ENCODE peak calls at places on chromosomes 1 and 21, in four cellular contexts. U is heart right ventricle, K is brain microvascular endothelial cell, S is tibial nerve. X is an unnamed sample. For H3K27me3, the result is how much of the 10 kb centered on the place peaks cover.

GRCh38 chr1:75723989-75724471 is 479 bp upstream of the ACADM start:
- DNase-seq in U (peak), S (peak), K (peak), X (peak)

GRCh38 chr1:16926491-16927195 is 4.9 kb downstream of the CROCC start:
- DNase-seq in S (no peak), K (no peak), U (no peak), X (no peak)

GRCh38 chr1:177848577-177848976 is 121.3 kb downstream of the SEC16B start:
- DNase-seq in U (no peak), S (no peak), K (no peak), X (no peak)

GRCh38 chr1:92587445-92587844 is 100.7 kb upstream of the GFI1 start:
- DNase-seq in K (no peak), S (no peak), U (no peak), X (no peak)

GRCh38 chr1:51564124-51564523 is 45.1 kb upstream of the EPS15 start:
- DNase-seq in U (no peak), S (no peak), K (peak), X (no peak)

GRCh38 chr1:118147542-118147941 is 37.5 kb downstream of the SPAG17 start:
- DNase-seq in U (no peak), S (no peak), K (peak), X (no peak)

GRCh38 chr1:160308451-160309182 is 23.7 kb upstream of the PEX19 start:
- DNase-seq in K (no peak), S (no peak), U (no peak), X (no peak)

GRCh38 chr21:29524055-29524454 is 225.3 kb downstream of the BACH1 start:
- DNase-seq in U (no peak), K (no peak), S (no peak), X (no peak)

GRCh38 chr1:22717038-22717758 is 6.6 kb downstream of the EPHB2 start:
- DNase-seq in S (no peak), K (no peak), U (no peak), X (no peak)

GRCh38 chr1:4113897-4114296 is 213.8 kb upstream of the C1orf174 start:
- DNase-seq in U (no peak), S (no peak), K (no peak), X (no peak)

GRCh38 chr1:174191255-174191906 is 32.1 kb downstream of the RABGAP1L start:
- DNase-seq in S (no peak), U (no peak), K (peak), X (no peak)

GRCh38 chr1:44408181-44409018 is 3.3 kb downstream of the RNF220 start:
- DNase-seq in K (no peak), U (no peak), S (no peak), X (no peak)

GRCh38 chr1:226722901-226723639 is 16.0 kb downstream of the ITPKB start:
- DNase-seq in K (no peak), U (no peak), S (no peak), X (no peak)

GRCh38 chr1:38246955-38247952 is 200.7 kb upstream of the POU3F1 start:
- DNase-seq in S (no peak), K (peak), U (no peak), X (no peak)

GRCh38 chr1:180166436-180166800 is 11.7 kb downstream of the QSOX1 start:
- DNase-seq in S (no peak), K (no peak), U (no peak), X (peak)

GRCh38 chr21:36966846-36967657 is 583 bp upstream of the HLCS start:
- DNase-seq in U (no peak), K (peak), S (no peak), X (no peak)

GRCh38 chr21:46323227-46323709 is 402 bp downstream of the C21orf58 start:
- DNase-seq in U (no peak), K (no peak), S (no peak), X (no peak)

GRCh38 chr1:148264374-148265276 is 112.5 kb upstream of the NBPF11 start:
- DNase-seq in K (peak), U (no peak), S (no peak), X (no peak)

GRCh38 chr1:1213919-1214599 is at the start of gene TNFRSF4:
- DNase-seq in U (peak), K (no peak), S (no peak), X (no peak)

GRCh38 chr1:19720174-19720573 is 55.5 kb downstream of the HTR6 start:
- DNase-seq in S (no peak), U (no peak), K (no peak), X (no peak)

GRCh38 chr1:174232761-174233160 is 73.4 kb downstream of the RABGAP1L start:
- DNase-seq in K (no peak), U (no peak), S (no peak), X (no peak)

GRCh38 chr1:88375977-88376376 is 308.1 kb upstream of the PKN2 start:
- DNase-seq in U (no peak), S (no peak), K (no peak), X (no peak)
- H3K27me3 ChIP-seq in U (under half), S (under half), K (under half), X (under half)

GRCh38 chr1:24020470-24020869 is 40.3 kb upstream of the SRSF10 start:
- DNase-seq in U (no peak), S (no peak), K (no peak), X (no peak)

GRCh38 chr1:24022611-24023359 is 42.7 kb upstream of the SRSF10 start:
- DNase-seq in U (no peak), S (no peak), K (peak), X (no peak)

GRCh38 chr1:24021403-24022266 is 41.5 kb upstream of the SRSF10 start:
- DNase-seq in S (no peak), K (no peak), U (no peak), X (no peak)

GRCh38 chr1:24018611-24019580 is 38.8 kb upstream of the SRSF10 start:
- DNase-seq in U (peak), S (peak), K (peak), X (peak)

GRCh38 chr1:24020032-24020431 is 39.9 kb upstream of the SRSF10 start:
- DNase-seq in S (peak), U (no peak), K (peak), X (no peak)
- H3K27ac ChIP-seq in S (peak), U (peak), K (peak), X (peak)

DNA sequence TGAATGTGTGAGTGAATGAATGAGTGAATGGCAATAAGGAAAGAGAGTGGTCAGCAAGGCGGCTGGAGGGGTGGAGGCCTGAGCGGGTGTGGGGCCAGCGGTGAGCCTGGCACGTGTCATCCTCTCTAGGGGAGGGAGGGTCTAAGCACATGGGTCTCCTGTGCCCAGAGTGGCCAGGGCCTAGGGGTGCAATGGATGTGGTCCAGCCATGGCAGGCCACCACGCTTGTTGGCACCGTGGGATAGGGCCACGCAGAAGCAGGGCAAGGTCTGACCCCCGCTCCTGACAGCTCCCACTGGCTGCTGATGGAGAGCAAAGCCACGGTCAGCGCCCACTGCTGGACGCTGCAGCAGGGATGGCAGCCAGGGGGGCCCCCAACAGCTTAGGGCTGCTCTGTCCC is 19.5 kb upstream of the SPSB1 start:
- DNase-seq in K (no peak), S (no peak), U (no peak), X (no peak)
- TF ChIP-seq CTCF in K (peak), S (no peak), U (no peak), X (no peak)

GRCh38 chr21:41506526-41507520 is 1.1 kb downstream of the TMPRSS2 start:
- DNase-seq in U (no peak), K (no peak), S (no peak), X (no peak)
- H3K27me3 ChIP-seq in U (under half), K (under half), S (under half), X (half or more)

DNA sequence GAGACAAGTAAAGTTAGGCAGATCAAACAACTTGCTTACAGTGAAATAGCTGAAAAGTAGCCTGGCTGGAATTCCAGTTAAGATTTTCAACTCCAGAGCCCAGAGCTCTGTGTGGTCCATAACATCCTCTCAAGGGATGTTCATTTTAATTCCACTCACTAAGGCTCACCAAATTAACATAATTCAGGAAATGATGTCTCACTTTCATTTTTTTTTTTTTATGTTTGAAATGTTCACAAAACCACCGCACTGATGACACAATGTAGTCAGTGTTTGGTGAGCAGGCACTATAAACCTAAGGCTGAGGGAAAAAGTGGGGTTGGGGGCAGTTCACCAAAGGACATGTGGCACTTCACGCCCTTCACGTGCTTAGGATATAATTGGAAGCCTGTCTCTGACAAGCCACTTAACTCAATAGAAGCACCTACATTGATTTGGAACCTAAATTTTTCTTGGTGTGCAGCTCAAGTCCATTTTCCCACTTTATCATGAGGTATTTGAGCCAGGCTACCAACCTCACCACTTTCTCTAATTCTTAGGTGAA is 177.3 kb upstream of the CAMK1G start:
- DNase-seq in K (no peak), U (no peak), S (no peak), X (no peak)
- H3K27ac ChIP-seq in K (no peak), U (no peak), S (no peak), X (no peak)

GRCh38 chr1:221435510-221435909 is 306.4 kb downstream of the DUSP10 start:
- DNase-seq in K (peak), U (no peak), S (no peak), X (no peak)

GRCh38 chr1:221430133-221430960 is 311.5 kb downstream of the DUSP10 start:
- DNase-seq in U (no peak), S (no peak), K (peak), X (no peak)

GRCh38 chr1:221429262-221429661 is 312.6 kb downstream of the DUSP10 start:
- DNase-seq in S (no peak), K (no peak), U (no peak), X (no peak)

GRCh38 chr1:221431968-221432367 is 309.9 kb downstream of the DUSP10 start:
- DNase-seq in K (no peak), U (no peak), S (no peak), X (no peak)

DNA sequence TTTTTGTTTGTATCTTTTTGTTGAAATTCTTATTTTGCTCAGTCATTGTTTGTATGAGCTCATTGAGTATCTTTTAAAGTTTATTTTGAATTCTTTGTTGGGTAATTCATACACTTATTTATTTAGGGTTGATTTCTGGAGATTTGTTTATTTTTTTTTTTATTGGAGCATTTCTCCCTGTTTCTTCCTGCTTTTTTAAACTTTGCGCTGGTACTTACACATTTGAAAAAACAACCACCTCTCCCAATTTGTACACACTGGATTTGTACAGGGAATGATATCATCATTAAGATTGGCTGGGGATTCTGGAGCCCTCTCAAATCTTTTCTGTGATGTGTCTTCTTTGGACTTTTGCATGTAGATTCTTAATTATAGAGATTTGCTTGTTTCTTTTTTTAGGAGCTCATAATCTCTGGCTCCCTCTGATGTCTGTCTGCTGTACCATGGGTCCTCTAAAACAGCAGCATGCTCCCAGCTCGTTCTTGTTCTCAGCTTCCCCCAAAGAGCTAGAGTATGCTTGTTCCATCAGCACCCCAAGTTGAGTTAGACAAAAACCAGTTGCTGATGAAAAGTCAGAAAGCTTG is 310.7 kb downstream of the DUSP10 start:
- DNase-seq in K (no peak), S (no peak), U (no peak), X (no peak)
- TF ChIP-seq CTCF in K (peak), S (no peak), U (peak), X (no peak)

GRCh38 chr1:228064296-228064695 is 18.2 kb upstream of the ARF1 start:
- DNase-seq in K (no peak), U (no peak), S (no peak), X (no peak)
- H3K27me3 ChIP-seq in K (under half), U (under half), S (under half), X (half or more)

GRCh38 chr1:208835781-208836180 is 591.6 kb upstream of the PLXNA2 start:
- DNase-seq in S (no peak), K (no peak), U (no peak), X (no peak)
- H3K27ac ChIP-seq in S (no peak), K (no peak), U (no peak), X (no peak)

X was measured in dorsolateral prefrontal cortex.